ENCODE peak calls at places on chromosomes 5 and 9, in eight cellular contexts. Z, A, F, L, J, I, Y and C are unnamed samples.
A peak's percentile ranks its signal among the peaks of the same experiment; 100 is the strongest.

GRCh38 chr9:123686131-123686848 is 243.6 kb downstream of the DENND1A start:
- DNase-seq in F (peak; percentile 29), I (peak; percentile 71), L (no peak), J (no peak), A (no peak), Y (peak; percentile 19), Z (no peak), C (peak; percentile 78)

GRCh38 chr9:96604005-96604320 is 15.7 kb downstream of the CDC14B start:
- DNase-seq in F (peak; percentile 42), A (no peak), Z (no peak), L (no peak), Y (no peak), J (no peak), I (no peak), C (peak; percentile 64)

GRCh38 chr5:88687253-88687955 is 195.6 kb downstream of the MEF2C start:
- DNase-seq in I (no peak), J (no peak), F (no peak), L (no peak), Z (no peak), A (no peak), Y (no peak), C (no peak)

GRCh38 chr5:65061974-65062353 is 293.2 kb downstream of the CWC27 start:
- DNase-seq in L (no peak), J (no peak), I (no peak), Z (no peak), F (no peak), A (no peak), Y (no peak), C (no peak)

GRCh38 chr9:72592501-72593403 is 71.3 kb downstream of the TMC1 start:
- DNase-seq in A (no peak), Z (peak; percentile 40), Y (peak; percentile 79), J (no peak), F (peak; percentile 46), L (no peak), I (no peak), C (no peak)

GRCh38 chr5:3163626-3164025 is 412.1 kb upstream of the IRX2 start:
- DNase-seq in L (no peak), A (no peak), Y (no peak), I (no peak), Z (no peak), J (no peak), F (no peak), C (no peak)

GRCh38 chr9:87149794-87150193 is 202.5 kb upstream of the GAS1 start:
- DNase-seq in L (no peak), Z (no peak), Y (no peak), F (no peak), J (no peak), A (no peak), I (no peak), C (no peak)

GRCh38 chr5:102290004-102290403 is 6.1 kb downstream of the SLCO4C1 start:
- DNase-seq in F (no peak), Y (no peak), J (no peak), Z (no peak), A (no peak), I (no peak), L (no peak), C (peak; percentile 6)

GRCh38 chr5:61330879-61331406 is 1.1 kb upstream of the ZSWIM6 start:
- DNase-seq in I (peak; percentile 85), F (peak; percentile 86), Y (peak; percentile 77), J (peak; percentile 91), L (peak; percentile 28), Z (peak; percentile 59), A (peak; percentile 29), C (peak; percentile 84)

GRCh38 chr9:546797-547223 is 294.7 kb upstream of the DMRT1 start:
- DNase-seq in Z (peak; percentile 55), A (no peak), J (no peak), F (no peak), Y (peak; percentile 27), I (no peak), L (no peak), C (no peak)

GRCh38 chr9:134589748-134590147 is 51.9 kb upstream of the COL5A1 start:
- DNase-seq in F (peak; percentile 7), L (no peak), Y (no peak), J (no peak), Z (no peak), I (no peak), A (no peak), C (no peak)

GRCh38 chr5:97071101-97071500 is 71.3 kb downstream of the LIX1 start:
- DNase-seq in F (no peak), Z (peak; percentile 78), L (no peak), A (no peak), J (no peak), Y (no peak), I (no peak), C (no peak)

GRCh38 chr5:148949871-148950863 is 112.7 kb downstream of the SH3TC2 start:
- DNase-seq in Y (no peak), A (no peak), F (peak; percentile 85), I (peak; percentile 48), J (no peak), L (no peak), Z (no peak), C (peak; percentile 84)

GRCh38 chr5:132257131-132258101 is at the start of gene PDLIM4:
- DNase-seq in L (no peak), F (peak; percentile 28), A (peak; percentile 11), I (peak; percentile 25), Y (peak; percentile 62), Z (peak; percentile 78), J (no peak), C (peak; percentile 25)

GRCh38 chr5:117249086-117249815 is 674.6 kb upstream of the SEMA6A start:
- DNase-seq in A (no peak), L (no peak), Z (no peak), Y (no peak), J (no peak), I (no peak), F (no peak), C (no peak)

GRCh38 chr5:135116146-135116545 is 82.1 kb upstream of the PITX1 start:
- DNase-seq in A (no peak), I (no peak), L (no peak), Z (no peak), Y (no peak), F (peak; percentile 78), J (no peak), C (no peak)

GRCh38 chr9:33264473-33265177 is at the start of the genes BAG1 and CHMP5:
- DNase-seq in Z (peak; percentile 100), Y (peak; percentile 100), J (peak; percentile 100), L (peak; percentile 100), I (peak; percentile 100), F (peak; percentile 100), A (peak; percentile 89), C (peak; percentile 100)
- TF ChIP-seq POLR2A in Z (peak; percentile 84), Y (peak; percentile 85), J (peak; percentile 25), L (peak; percentile 88), I (peak; percentile 80), F (peak; percentile 87), A (peak; percentile 62), C (peak; percentile 64)

GRCh38 chr5:159773062-159773924 is 143.0 kb upstream of the ADRA1B start:
- DNase-seq in L (peak; percentile 53), A (peak; percentile 59), Z (peak; percentile 90), Y (peak; percentile 41), J (peak; percentile 77), F (peak; percentile 76), I (peak; percentile 60), C (peak; percentile 68)
- TF ChIP-seq POLR2A in L (no peak), A (no peak), Z (peak; percentile 58), Y (no peak), J (no peak), F (peak; percentile 36), I (no peak), C (no peak)

DNA sequence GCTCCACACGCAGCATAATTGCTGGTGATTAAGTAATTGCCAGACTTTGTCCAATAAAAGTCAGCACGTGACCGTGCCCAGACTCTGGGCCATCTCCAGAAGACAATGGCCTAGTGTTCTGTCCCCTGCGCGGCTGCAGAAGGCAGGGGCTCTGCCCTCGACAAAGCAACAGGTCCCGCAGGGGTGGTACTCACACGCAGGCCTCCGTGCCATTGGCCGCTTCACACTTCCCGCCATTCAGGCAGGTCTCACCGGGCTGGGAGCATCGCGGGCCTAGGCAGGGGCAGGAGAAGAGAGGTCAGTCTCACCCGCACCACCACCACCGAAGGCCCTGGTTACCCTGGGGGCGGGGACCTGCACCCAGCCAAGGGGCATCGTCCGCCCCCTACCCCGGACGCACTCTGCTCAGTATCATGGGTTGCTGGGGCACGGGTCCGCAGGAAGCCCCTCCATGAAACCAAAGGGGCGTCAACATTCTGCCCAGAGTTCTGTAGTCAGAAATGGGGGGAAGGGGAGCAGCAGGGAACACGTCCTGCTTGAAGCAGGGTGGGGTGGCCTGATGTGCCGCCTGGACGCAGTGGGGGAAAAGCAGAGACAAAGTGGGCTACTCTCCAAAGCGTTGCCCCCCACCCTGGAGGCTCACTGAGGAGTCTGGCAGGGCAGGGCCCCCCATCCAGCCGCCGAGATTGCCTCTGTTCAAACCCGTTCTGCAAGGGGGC is 1.9 kb downstream of the NOTCH1 start:
- DNase-seq in I (peak; percentile 86), A (no peak), F (no peak), Z (no peak), L (peak; percentile 71), J (no peak), Y (peak; percentile 46), C (no peak)
- TF ChIP-seq POLR2A in I (peak; percentile 52), A (no peak), F (no peak), Z (no peak), L (peak; percentile 33), J (no peak), Y (no peak), C (no peak)

GRCh38 chr9:137446851-137447471 is 5.8 kb upstream of the ENTPD8 start:
- DNase-seq in I (peak; percentile 17), A (no peak), Z (no peak), J (no peak), L (no peak), Y (no peak), F (no peak), C (peak; percentile 1)

GRCh38 chr9:137449081-137449844 is 8.1 kb upstream of the ENTPD8 start:
- DNase-seq in Y (no peak), J (no peak), A (no peak), I (peak; percentile 8), Z (no peak), L (no peak), F (no peak), C (no peak)

GRCh38 chr9:137445930-137446431 is 4.8 kb upstream of the ENTPD8 start:
- DNase-seq in J (no peak), I (no peak), Y (no peak), Z (no peak), F (no peak), L (no peak), A (no peak), C (no peak)

GRCh38 chr9:137448569-137448962 is 7.4 kb upstream of the ENTPD8 start:
- DNase-seq in I (no peak), Z (no peak), J (no peak), Y (no peak), F (no peak), A (no peak), L (no peak), C (no peak)

DNA sequence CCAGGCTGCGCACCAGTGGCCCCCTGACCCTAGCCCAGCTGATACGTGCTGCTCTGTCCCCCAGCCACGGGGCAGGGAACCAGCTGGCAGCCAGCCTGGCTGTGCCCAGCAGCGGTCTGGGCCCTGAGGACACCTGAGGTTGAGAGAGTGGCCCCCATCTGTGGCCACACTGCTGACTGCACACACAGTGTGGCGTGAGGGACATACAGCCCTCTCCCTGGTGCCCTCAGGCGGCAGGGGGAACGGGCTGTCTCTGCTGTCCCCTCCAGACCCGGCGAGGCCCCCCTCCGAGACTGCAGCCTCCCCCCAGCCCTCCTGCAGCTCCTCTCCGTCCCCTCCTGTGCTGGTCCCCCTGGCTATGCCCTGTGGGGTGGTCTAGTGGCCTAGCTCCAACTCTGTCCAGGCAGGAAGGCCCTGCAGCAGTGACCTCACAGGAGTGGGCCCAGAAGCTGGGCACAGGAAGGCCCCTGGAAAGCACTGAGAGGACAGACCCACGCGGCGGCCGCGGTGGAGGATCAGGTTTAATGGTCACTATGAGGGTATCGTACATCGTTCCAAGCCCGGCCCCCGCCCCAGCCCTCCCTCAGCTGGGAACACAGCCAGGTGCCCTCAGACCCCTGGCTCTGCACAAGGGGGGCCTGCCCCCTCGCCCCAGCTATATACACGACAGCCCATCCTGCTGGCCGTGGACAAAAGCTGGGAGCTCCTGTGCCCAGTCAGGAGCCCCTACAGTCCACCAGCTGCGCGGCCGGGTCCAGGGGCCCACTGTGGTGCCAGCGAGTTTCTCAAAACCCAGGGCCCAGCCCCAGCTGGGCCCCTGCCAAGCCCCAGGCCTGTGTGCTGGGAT is 6.8 kb upstream of the ENTPD8 start:
- DNase-seq in Z (peak; percentile 18), A (no peak), Y (no peak), J (no peak), I (peak; percentile 7), L (no peak), F (no peak), C (peak; percentile 1)
- TF ChIP-seq POLR2A in Z (no peak), A (no peak), Y (no peak), J (no peak), I (no peak), L (no peak), F (no peak), C (no peak)